ENCODE peak calls at places on chromosomes 1 and 21, in nine cellular contexts. E is heart right ventricle, B is mammary epithelial cell, T is pancreas, L is brain microvascular endothelial cell, O is tibial nerve, S is esophagus squamous epithelium, U is iPS DF 6.9, J is aorta. M is an unnamed sample.

GRCh38 chr21:35138665-35139381 is 89.7 kb upstream of the RUNX1 start:
- DNase-seq in E (no peak), B (peak; percentile 100), T (no peak), L (peak; percentile 94), O (no peak), S (no peak), U (no peak), J (no peak), M (no peak)

GRCh38 chr1:214031267-214031650 is 43.5 kb downstream of the PROX1 start:
- DNase-seq in E (no peak), B (no peak), T (no peak), L (no peak), O (no peak), S (no peak), U (no peak), J (no peak), M (no peak)

GRCh38 chr1:100796046-100796445 is 76.5 kb downstream of the VCAM1 start:
- DNase-seq in E (no peak), B (no peak), T (no peak), L (no peak), O (no peak), S (no peak), U (no peak), J (no peak), M (no peak)

GRCh38 chr1:198072177-198072576 is 84.6 kb upstream of the NEK7 start:
- DNase-seq in E (no peak), B (peak; percentile 9), T (no peak), L (peak; percentile 7), O (no peak), S (no peak), U (no peak), J (no peak), M (no peak)

GRCh38 chr1:3442901-3443300 is 11.6 kb upstream of the ARHGEF16 start:
- DNase-seq in E (no peak), B (no peak), T (peak; percentile 14), L (no peak), O (no peak), S (no peak), U (no peak), J (no peak), M (no peak)

GRCh38 chr1:152699746-152700145 is 1.6 kb downstream of the LCE2A start:
- DNase-seq in E (no peak), B (no peak), T (no peak), L (no peak), O (no peak), S (no peak), U (no peak), J (no peak), M (no peak)

GRCh38 chr1:194277927-194278326 is 1091.5 kb upstream of the B3GALT2 start:
- DNase-seq in E (no peak), B (no peak), T (no peak), L (no peak), O (no peak), S (no peak), U (no peak), J (no peak), M (no peak)

GRCh38 chr1:38191451-38191850 is 144.9 kb upstream of the POU3F1 start:
- DNase-seq in E (no peak), B (no peak), T (no peak), L (no peak), O (no peak), S (no peak), U (no peak), J (no peak), M (no peak)

GRCh38 chr21:26572026-26572425 is 1.1 kb downstream of the CYYR1 start:
- DNase-seq in E (no peak), B (no peak), T (no peak), L (no peak), O (no peak), S (no peak), U (no peak), J (no peak), M (no peak)

GRCh38 chr1:65791860-65792670 is 630 bp upstream of the PDE4B start:
- DNase-seq in E (no peak), B (no peak), T (no peak), L (peak; percentile 1), O (no peak), S (no peak), U (no peak), J (peak; percentile 51), M (no peak)

GRCh38 chr1:160651428-160652064 is 4.7 kb upstream of the SLAMF1 start:
- DNase-seq in E (no peak), B (no peak), T (no peak), L (no peak), O (no peak), S (no peak), U (no peak), J (no peak), M (no peak)

GRCh38 chr21:44919111-44919912 is 1.4 kb downstream of the ITGB2 start:
- DNase-seq in E (no peak), B (no peak), T (no peak), L (no peak), O (no peak), S (no peak), U (no peak), J (no peak), M (no peak)

GRCh38 chr21:44919913-44920693 is 596 bp downstream of the ITGB2 start:
- DNase-seq in E (no peak), B (no peak), T (no peak), L (no peak), O (no peak), S (no peak), U (no peak), J (no peak), M (no peak)

GRCh38 chr21:44923481-44924084 is 2.9 kb upstream of the ITGB2 start:
- DNase-seq in E (no peak), B (no peak), T (no peak), L (no peak), O (no peak), S (no peak), U (no peak), J (no peak), M (no peak)

GRCh38 chr21:44920694-44921604 is at the start of gene ITGB2:
- DNase-seq in E (no peak), B (no peak), T (no peak), L (no peak), O (no peak), S (no peak), U (no peak), J (no peak), M (no peak)

DNA sequence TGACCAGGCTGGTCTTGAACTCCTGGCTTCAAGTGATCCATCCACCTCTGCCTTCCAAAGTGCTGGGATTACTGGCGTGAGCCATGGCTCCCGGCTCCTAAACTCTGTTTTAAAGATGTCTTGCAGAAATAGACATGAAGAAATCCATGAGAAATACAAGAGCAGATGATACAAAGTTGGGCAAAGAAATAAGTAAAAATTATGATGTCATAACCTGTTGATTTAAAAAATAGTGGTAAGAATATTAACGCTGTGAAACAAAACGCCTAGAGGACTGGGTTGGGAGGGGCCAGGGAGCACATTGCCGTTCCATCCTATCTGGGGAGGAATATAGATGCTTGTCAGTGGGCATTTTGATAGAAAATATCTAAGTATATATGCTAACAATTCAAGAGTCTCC is 1.2 kb upstream of the ITGB2 start:
- DNase-seq in E (no peak), B (no peak), T (no peak), L (no peak), O (no peak), S (no peak), U (no peak), J (no peak), M (no peak)
- H3K27ac ChIP-seq in E (no peak overlapping the region), B (no peak overlapping the region), T (no peak overlapping the region), L (no peak overlapping the region), O (no peak overlapping the region), S (no peak overlapping the region), U (no peak overlapping the region), J (no peak overlapping the region), M (no peak overlapping the region)

GRCh38 chr1:59138402-59138801 is 158.5 kb upstream of the FGGY start:
- DNase-seq in E (no peak), B (no peak), T (no peak), L (no peak), O (no peak), S (no peak), U (no peak), J (no peak), M (no peak)
- H3K27ac ChIP-seq in E (peak overlapping the region; percentile 84), B (no peak overlapping the region), T (no peak overlapping the region), L (no peak overlapping the region), O (no peak overlapping the region), S (peak overlapping the region; percentile 31), U (no peak overlapping the region), J (no peak overlapping the region), M (no peak overlapping the region)

GRCh38 chr1:220317161-220317560 is 44.9 kb upstream of the RAB3GAP2 start:
- DNase-seq in E (no peak), B (no peak), T (no peak), L (no peak), O (no peak), S (no peak), U (no peak), J (no peak), M (no peak)

GRCh38 chr1:220313576-220313975 is 41.3 kb upstream of the RAB3GAP2 start:
- DNase-seq in E (no peak), B (no peak), T (no peak), L (no peak), O (no peak), S (no peak), U (no peak), J (no peak), M (no peak)

GRCh38 chr1:220315070-220315839 is 43.0 kb upstream of the RAB3GAP2 start:
- DNase-seq in E (no peak), B (peak; percentile 43), T (no peak), L (no peak), O (no peak), S (no peak), U (no peak), J (no peak), M (no peak)

GRCh38 chr1:220318673-220319072 is 46.4 kb upstream of the RAB3GAP2 start:
- DNase-seq in E (no peak), B (no peak), T (no peak), L (no peak), O (no peak), S (no peak), U (no peak), J (no peak), M (no peak)

GRCh38 chr1:220316291-220316690 is 44.0 kb upstream of the RAB3GAP2 start:
- DNase-seq in E (no peak), B (no peak), T (no peak), L (no peak), O (no peak), S (no peak), U (no peak), J (no peak), M (no peak)
- H3K27ac ChIP-seq in E (no peak overlapping the region), B (no peak overlapping the region), T (no peak overlapping the region), L (no peak overlapping the region), O (no peak overlapping the region), S (no peak overlapping the region), U (no peak overlapping the region), J (no peak overlapping the region), M (no peak overlapping the region)

GRCh38 chr1:212241445-212242287 is 43.5 kb upstream of the PPP2R5A start:
- DNase-seq in E (no peak), B (no peak), T (no peak), L (no peak), O (no peak), S (no peak), U (no peak), J (no peak), M (no peak)
- H3K27ac ChIP-seq in E (peak overlapping the region; percentile 71), B (no peak overlapping the region), T (no peak overlapping the region), L (no peak overlapping the region), O (no peak overlapping the region), S (peak overlapping the region; percentile 73), U (no peak overlapping the region), J (no peak overlapping the region), M (peak overlapping the region; percentile 60)

GRCh38 chr1:162632234-162632666 is at the start of gene DDR2:
- DNase-seq in E (peak; percentile 59), B (no peak), T (no peak), L (peak; percentile 88), O (peak; percentile 75), S (no peak), U (no peak), J (peak; percentile 77), M (no peak)
- H3K27ac ChIP-seq in E (peak within 1 kb of the TSS; percentile 83), B (peak within 1 kb of the TSS; percentile 15), T (no peak within 1 kb of the TSS), L (peak within 1 kb of the TSS; percentile 93), O (peak within 1 kb of the TSS; percentile 73), S (peak within 1 kb of the TSS; percentile 83), U (no peak within 1 kb of the TSS), J (peak within 1 kb of the TSS; percentile 95), M (peak within 1 kb of the TSS; percentile 88)

M was measured in vagina.